ENCODE peak calls at places on chromosomes 7 and 10, in seven cellular contexts. One of them, this sample, is unnamed.

GRCh38 chr7:134907639-134908038 is 78.7 kb upstream of the AGBL3 start:
- DNase-seq in PC-3: no peak
- DNase-seq in osteoblast: no peak
- DNase-seq in PC-9: no peak
- DNase-seq in neural progenitor cell: no peak
- DNase-seq in mammary epithelial cell: no peak
- DNase-seq in astrocyte: peak
- DNase-seq in this sample: no peak

GRCh38 chr10:76456190-76456589 is 1024.8 kb downstream of the LRMDA start:
- DNase-seq in PC-3: peak
- DNase-seq in osteoblast: no peak
- DNase-seq in PC-9: no peak
- DNase-seq in neural progenitor cell: no peak
- DNase-seq in mammary epithelial cell: no peak
- DNase-seq in astrocyte: no peak
- DNase-seq in this sample: no peak

GRCh38 chr7:16940777-16941176 is 59.0 kb upstream of the AGR3 start:
- DNase-seq in PC-3: no peak
- DNase-seq in osteoblast: no peak
- DNase-seq in PC-9: no peak
- DNase-seq in neural progenitor cell: no peak
- DNase-seq in mammary epithelial cell: no peak
- DNase-seq in astrocyte: no peak
- DNase-seq in this sample: no peak

GRCh38 chr10:128499486-128499885 is 373.3 kb upstream of the MKI67 start:
- DNase-seq in PC-3: no peak
- DNase-seq in osteoblast: no peak
- DNase-seq in PC-9: no peak
- DNase-seq in neural progenitor cell: no peak
- DNase-seq in mammary epithelial cell: no peak
- DNase-seq in astrocyte: no peak
- DNase-seq in this sample: no peak

GRCh38 chr7:117281562-117281961 is 41.3 kb downstream of the WNT2 start:
- DNase-seq in PC-3: no peak
- DNase-seq in osteoblast: no peak
- DNase-seq in PC-9: no peak
- DNase-seq in neural progenitor cell: no peak
- DNase-seq in mammary epithelial cell: peak
- DNase-seq in astrocyte: peak
- DNase-seq in this sample: no peak

GRCh38 chr7:134316539-134317344 is at the start of gene SLC35B4:
- DNase-seq in PC-3: peak
- DNase-seq in osteoblast: peak
- DNase-seq in PC-9: peak
- DNase-seq in neural progenitor cell: peak
- DNase-seq in mammary epithelial cell: peak
- DNase-seq in astrocyte: peak
- DNase-seq in this sample: peak

GRCh38 chr7:141641876-141642275 is 60.1 kb downstream of the DENND11 start:
- DNase-seq in PC-3: no peak
- DNase-seq in osteoblast: no peak
- DNase-seq in PC-9: no peak
- DNase-seq in neural progenitor cell: no peak
- DNase-seq in mammary epithelial cell: no peak
- DNase-seq in astrocyte: no peak
- DNase-seq in this sample: no peak

GRCh38 chr10:110530131-110530831 is 32.6 kb downstream of the DUSP5 start:
- DNase-seq in PC-3: peak
- DNase-seq in osteoblast: peak
- DNase-seq in PC-9: peak
- DNase-seq in neural progenitor cell: peak
- DNase-seq in mammary epithelial cell: peak
- DNase-seq in astrocyte: peak
- DNase-seq in this sample: peak

GRCh38 chr10:62384447-62385081 is 10.4 kb downstream of the ZNF365 start:
- DNase-seq in PC-3: peak
- DNase-seq in osteoblast: no peak
- DNase-seq in PC-9: no peak
- DNase-seq in neural progenitor cell: no peak
- DNase-seq in mammary epithelial cell: peak
- DNase-seq in astrocyte: peak
- DNase-seq in this sample: no peak

GRCh38 chr7:89757910-89758309 is 396.4 kb upstream of the STEAP1 start:
- DNase-seq in PC-3: no peak
- DNase-seq in osteoblast: no peak
- DNase-seq in PC-9: no peak
- DNase-seq in neural progenitor cell: no peak
- DNase-seq in mammary epithelial cell: no peak
- DNase-seq in astrocyte: no peak
- DNase-seq in this sample: no peak

GRCh38 chr10:22740180-22740579 is 25.8 kb upstream of the PIP4K2A start:
- DNase-seq in PC-3: peak
- DNase-seq in osteoblast: no peak
- DNase-seq in PC-9: no peak
- DNase-seq in neural progenitor cell: no peak
- DNase-seq in mammary epithelial cell: no peak
- DNase-seq in astrocyte: peak
- DNase-seq in this sample: no peak

GRCh38 chr10:36269222-36269621 is 627.1 kb upstream of the FZD8 start:
- DNase-seq in PC-3: no peak
- DNase-seq in osteoblast: no peak
- DNase-seq in PC-9: no peak
- DNase-seq in neural progenitor cell: no peak
- DNase-seq in mammary epithelial cell: peak
- DNase-seq in astrocyte: no peak
- DNase-seq in this sample: no peak
- H3K4me3 ChIP-seq in PC-3: no peak
- H3K4me3 ChIP-seq in osteoblast: no peak
- H3K4me3 ChIP-seq in PC-9: no peak
- H3K4me3 ChIP-seq in neural progenitor cell: no peak
- H3K4me3 ChIP-seq in mammary epithelial cell: no peak
- H3K4me3 ChIP-seq in astrocyte: no peak
- H3K4me3 ChIP-seq in this sample: no peak

GRCh38 chr7:102872460-102872859 is 40.3 kb upstream of the LRRC17 start:
- DNase-seq in PC-3: peak
- DNase-seq in osteoblast: peak
- DNase-seq in PC-9: no peak
- DNase-seq in neural progenitor cell: no peak
- DNase-seq in mammary epithelial cell: peak
- DNase-seq in astrocyte: peak
- DNase-seq in this sample: no peak
- H3K4me2 ChIP-seq in PC-3: peak
- H3K4me2 ChIP-seq in osteoblast: peak
- H3K4me2 ChIP-seq in PC-9: no peak
- H3K4me2 ChIP-seq in neural progenitor cell: no peak
- H3K4me2 ChIP-seq in mammary epithelial cell: no peak
- H3K4me2 ChIP-seq in astrocyte: peak
- H3K4me2 ChIP-seq in this sample: no peak

DNA sequence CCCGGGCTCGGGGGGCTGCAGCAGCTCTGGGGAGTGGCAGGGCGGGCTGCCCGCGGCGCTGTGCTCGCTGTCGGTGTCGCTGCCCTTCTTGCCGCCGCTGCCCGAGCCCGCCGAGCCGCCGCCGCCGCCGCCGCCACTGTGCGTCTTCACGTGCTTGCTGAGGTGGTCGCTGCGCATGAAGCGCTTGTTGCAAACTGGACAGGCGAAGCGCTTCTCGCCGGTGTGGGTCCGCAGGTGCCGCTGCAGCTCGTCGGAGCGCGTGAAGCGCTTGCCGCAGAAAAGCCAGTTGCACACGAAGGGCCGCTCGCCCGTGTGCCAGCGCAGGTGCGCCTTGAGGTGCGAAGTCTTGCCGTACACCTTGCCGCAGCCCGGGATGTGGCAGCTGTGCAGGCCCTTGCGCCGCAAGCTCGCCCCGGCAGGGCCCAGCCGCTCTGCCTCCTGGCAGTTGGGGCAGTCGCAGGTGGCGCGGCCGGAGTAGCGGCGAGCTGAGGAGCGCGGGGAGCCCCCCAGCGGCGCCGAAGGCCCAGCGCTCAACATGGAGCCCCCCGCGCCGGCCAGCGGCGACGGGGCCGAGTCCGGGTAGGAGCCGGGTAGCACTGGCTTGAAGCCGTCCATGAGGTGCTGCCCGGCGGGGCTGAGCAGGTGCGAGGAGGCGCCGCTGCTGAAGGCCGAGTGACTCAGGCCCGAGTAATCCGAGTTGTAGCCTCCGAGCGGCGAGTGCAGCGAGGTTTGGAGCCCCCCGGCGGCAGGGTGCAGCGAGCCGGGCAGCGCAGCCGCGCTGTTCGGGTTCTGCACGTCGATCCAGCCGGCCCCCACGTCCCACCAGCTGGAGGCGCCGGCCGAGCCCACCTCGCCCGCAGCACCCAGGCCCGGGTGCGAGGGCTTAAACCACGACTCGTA is 2.1 kb downstream of the SP8 start:
- DNase-seq in PC-3: peak
- DNase-seq in osteoblast: peak
- DNase-seq in PC-9: no peak
- DNase-seq in neural progenitor cell: peak
- DNase-seq in mammary epithelial cell: peak
- DNase-seq in astrocyte: no peak
- DNase-seq in this sample: peak
- TF ChIP-seq CTCF in PC-3: peak
- TF ChIP-seq CTCF in osteoblast: no peak
- TF ChIP-seq CTCF in PC-9: no peak
- TF ChIP-seq CTCF in neural progenitor cell: peak
- TF ChIP-seq CTCF in mammary epithelial cell: peak
- TF ChIP-seq CTCF in astrocyte: no peak
- TF ChIP-seq CTCF in this sample: peak

GRCh38 chr7:66043681-66044497 is 31.7 kb upstream of the ASL start:
- DNase-seq in PC-3: peak
- DNase-seq in osteoblast: peak
- DNase-seq in PC-9: peak
- DNase-seq in neural progenitor cell: peak
- DNase-seq in mammary epithelial cell: no peak
- DNase-seq in astrocyte: peak
- DNase-seq in this sample: peak
- H3K4me3 ChIP-seq in PC-3: peak
- H3K4me3 ChIP-seq in osteoblast: peak
- H3K4me3 ChIP-seq in PC-9: peak
- H3K4me3 ChIP-seq in neural progenitor cell: peak
- H3K4me3 ChIP-seq in mammary epithelial cell: peak
- H3K4me3 ChIP-seq in astrocyte: peak
- H3K4me3 ChIP-seq in this sample: peak

DNA sequence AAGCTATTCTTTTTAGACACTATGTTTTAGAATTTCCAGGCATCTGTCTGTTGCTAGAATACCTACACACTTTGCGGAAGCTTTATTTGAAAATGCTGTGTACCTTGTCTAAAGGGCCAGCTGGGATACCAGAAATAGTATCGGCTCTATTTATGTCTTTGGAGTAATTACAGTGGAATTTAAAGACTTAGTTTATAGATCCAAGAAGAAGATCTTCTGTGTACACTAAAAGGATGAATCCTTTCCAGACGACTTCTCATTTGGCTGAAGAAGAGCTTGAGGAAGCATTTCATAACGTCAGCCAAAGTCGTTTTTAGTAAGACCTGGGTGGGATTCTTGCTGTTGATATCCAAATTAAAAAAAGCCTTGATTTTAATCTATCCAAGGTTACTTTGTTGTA is 365.9 kb downstream of the INHBA start:
- DNase-seq in PC-3: no peak
- DNase-seq in osteoblast: no peak
- DNase-seq in PC-9: no peak
- DNase-seq in neural progenitor cell: no peak
- DNase-seq in mammary epithelial cell: no peak
- DNase-seq in astrocyte: no peak
- DNase-seq in this sample: no peak
- H3K4me2 ChIP-seq in PC-3: no peak
- H3K4me2 ChIP-seq in osteoblast: peak
- H3K4me2 ChIP-seq in PC-9: no peak
- H3K4me2 ChIP-seq in neural progenitor cell: no peak
- H3K4me2 ChIP-seq in mammary epithelial cell: no peak
- H3K4me2 ChIP-seq in astrocyte: no peak
- H3K4me2 ChIP-seq in this sample: no peak

This sample was measured in GM23338.